ENCODE peak calls at places on chromosomes 3 and 15, in four cellular contexts. E, H, V and T are unnamed samples.

GRCh38 chr3:67605377-67605776 is 49.0 kb downstream of the SUCLG2 start:
- DNase-seq in V (peak; percentile 81), H (peak; percentile 77), E (no peak), T (peak; percentile 77)

GRCh38 chr3:138394156-138394555 is 40.3 kb upstream of the ESYT3 start:
- DNase-seq in H (no peak), E (no peak), V (no peak), T (no peak)

GRCh38 chr3:105359098-105359762 is 7.5 kb upstream of the ALCAM start:
- DNase-seq in V (peak; percentile 86), E (no peak), H (peak; percentile 65), T (peak; percentile 79)

GRCh38 chr3:184505053-184505452 is 56.5 kb upstream of the EPHB3 start:
- DNase-seq in E (peak; percentile 4), H (peak; percentile 5), V (peak; percentile 77), T (no peak)

GRCh38 chr3:67540198-67540894 is 114.1 kb downstream of the SUCLG2 start:
- DNase-seq in V (no peak), H (no peak), E (no peak), T (no peak)

GRCh38 chr3:33942483-33943150 is 144.2 kb downstream of the PDCD6IP start:
- DNase-seq in V (peak; percentile 6), H (no peak), E (no peak), T (no peak)

GRCh38 chr3:193826126-193826795 is 233.3 kb downstream of the OPA1 start:
- DNase-seq in E (no peak), H (peak; percentile 76), V (peak; percentile 80), T (peak; percentile 86)

GRCh38 chr15:68599560-68600071 is 20.8 kb downstream of the CORO2B start:
- DNase-seq in H (peak; percentile 72), V (peak; percentile 85), E (no peak), T (peak; percentile 84)

GRCh38 chr3:102904629-102905028 is 469.8 kb downstream of the ZPLD1 start:
- DNase-seq in H (no peak), E (no peak), V (no peak), T (no peak)

GRCh38 chr15:30885814-30886213 is 17.9 kb upstream of the FAN1 start:
- DNase-seq in V (peak; percentile 14), H (peak; percentile 19), E (no peak), T (peak; percentile 19)

GRCh38 chr3:43231276-43232000 is 54.9 kb upstream of the SNRK start:
- DNase-seq in H (peak; percentile 45), E (no peak), V (no peak), T (peak; percentile 21)

GRCh38 chr3:195105841-195106417 is 165.0 kb downstream of the XXYLT1 start:
- DNase-seq in V (no peak), E (no peak), H (no peak), T (no peak)

GRCh38 chr15:100125627-100126231 is 216.0 kb downstream of the ADAMTS17 start:
- DNase-seq in E (no peak), V (peak; percentile 19), H (peak; percentile 74), T (no peak)

GRCh38 chr3:52299815-52300611 is 12.4 kb downstream of the GLYCTK start:
- DNase-seq in E (no peak), H (peak; percentile 45), V (no peak), T (peak; percentile 14)

GRCh38 chr3:52032702-52033408 is 23.5 kb downstream of the DUSP7 start:
- DNase-seq in V (no peak), E (no peak), H (no peak), T (no peak)

GRCh38 chr3:149621218-149622005 is 36.4 kb downstream of the WWTR1 start:
- DNase-seq in E (peak; percentile 70), H (peak; percentile 80), V (peak; percentile 90), T (peak; percentile 95)

GRCh38 chr3:197613187-197613586 is 57.4 kb upstream of the BDH1 start:
- DNase-seq in H (no peak), V (no peak), E (no peak), T (no peak)

GRCh38 chr3:146929696-146930095 is 324.6 kb upstream of the PLSCR5 start:
- DNase-seq in V (peak; percentile 22), H (no peak), E (no peak), T (peak; percentile 24)

GRCh38 chr15:61890106-61890505 is 170.1 kb downstream of the VPS13C start:
- DNase-seq in E (no peak), V (no peak), H (peak; percentile 23), T (no peak)

GRCh38 chr15:34821907-34822306 is 26.6 kb upstream of the ACTC1 start:
- DNase-seq in E (no peak), H (no peak), V (no peak), T (no peak)

GRCh38 chr3:178083906-178084823 is 452.1 kb upstream of the KCNMB2 start:
- DNase-seq in E (peak; percentile 68), H (peak; percentile 52), V (no peak), T (peak; percentile 25)

GRCh38 chr15:68843425-68844311 is 23.0 kb upstream of the ANP32A start:
- DNase-seq in V (peak; percentile 3), H (peak; percentile 17), E (peak; percentile 57), T (peak; percentile 25)

GRCh38 chr3:102200126-102200525 is 234.7 kb upstream of the ZPLD1 start:
- DNase-seq in E (no peak), H (no peak), V (no peak), T (peak; percentile 38)

GRCh38 chr3:186239321-186239720 is 122.7 kb downstream of the DGKG start:
- DNase-seq in H (no peak), V (no peak), E (no peak), T (peak; percentile 24)

GRCh38 chr3:108175352-108175751 is 46.9 kb downstream of the IFT57 start:
- DNase-seq in E (peak; percentile 34), H (no peak), V (peak; percentile 56), T (peak; percentile 28)

GRCh38 chr3:159852821-159853505 is 135.7 kb upstream of the IL12A start:
- DNase-seq in V (peak; percentile 46), E (peak; percentile 55), H (peak; percentile 58), T (peak; percentile 67)

GRCh38 chr15:58528197-58528870 is 96.5 kb downstream of the LIPC start:
- DNase-seq in H (peak; percentile 82), V (peak; percentile 40), E (no peak), T (no peak)

GRCh38 chr15:66997212-66997611 is 68.2 kb upstream of the SMAD3 start:
- DNase-seq in V (peak; percentile 80), H (peak; percentile 51), E (no peak), T (peak; percentile 75)

GRCh38 chr3:13011369-13012227 is 61.6 kb downstream of the IQSEC1 start:
- DNase-seq in H (no peak), V (no peak), E (peak; percentile 96), T (no peak)

GRCh38 chr3:65338571-65338970 is 650.8 kb upstream of the ADAMTS9 start:
- DNase-seq in E (no peak), V (peak; percentile 35), H (peak; percentile 29), T (no peak)

GRCh38 chr3:187082976-187083375 is 56.3 kb downstream of the RPL39L start:
- DNase-seq in H (no peak), E (no peak), V (no peak), T (no peak)

DNA sequence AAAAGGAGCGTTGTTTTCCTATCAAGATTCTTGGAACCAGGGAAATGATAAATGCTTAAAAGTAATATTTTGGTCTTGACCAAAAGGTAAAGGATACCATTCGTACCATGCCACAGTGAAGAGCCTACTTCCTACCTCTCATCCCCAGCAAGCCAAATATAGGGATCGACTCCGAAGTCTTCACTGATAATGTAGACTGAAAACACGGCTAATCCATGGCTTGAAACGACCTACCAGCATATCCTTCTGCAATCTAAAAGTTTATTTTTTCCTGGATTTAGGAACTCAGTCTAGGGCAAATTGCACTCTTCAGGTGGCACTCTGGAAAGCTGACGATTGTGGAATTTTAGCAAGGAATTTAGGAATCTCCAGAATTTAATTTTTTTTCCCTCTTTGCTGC is 1.9 kb upstream of the SEMA6D start:
- DNase-seq in H (no peak), E (no peak), V (no peak), T (no peak)
- TF ChIP-seq CTCF in H (no peak), E (no peak), V (no peak), T (no peak)

GRCh38 chr3:59713971-59714370 is 664.1 kb upstream of the CFAP20DC start:
- DNase-seq in E (no peak), H (no peak), V (no peak), T (no peak)
- H3K4me3 ChIP-seq in E (no peak overlapping the region), H (no peak overlapping the region), V (no peak overlapping the region), T (no peak overlapping the region)

GRCh38 chr3:45075821-45076625 is 49.9 kb downstream of the CLEC3B start:
- DNase-seq in V (no peak), H (no peak), E (no peak), T (no peak)

GRCh38 chr3:45079715-45080114 is 53.6 kb downstream of the CLEC3B start:
- DNase-seq in V (no peak), H (no peak), E (no peak), T (no peak)

GRCh38 chr3:45080824-45081223 is 54.7 kb downstream of the CLEC3B start:
- DNase-seq in V (no peak), H (no peak), E (no peak), T (no peak)

GRCh38 chr3:45081506-45081905 is 55.4 kb downstream of the CLEC3B start:
- DNase-seq in E (no peak), H (no peak), V (no peak), T (no peak)

DNA sequence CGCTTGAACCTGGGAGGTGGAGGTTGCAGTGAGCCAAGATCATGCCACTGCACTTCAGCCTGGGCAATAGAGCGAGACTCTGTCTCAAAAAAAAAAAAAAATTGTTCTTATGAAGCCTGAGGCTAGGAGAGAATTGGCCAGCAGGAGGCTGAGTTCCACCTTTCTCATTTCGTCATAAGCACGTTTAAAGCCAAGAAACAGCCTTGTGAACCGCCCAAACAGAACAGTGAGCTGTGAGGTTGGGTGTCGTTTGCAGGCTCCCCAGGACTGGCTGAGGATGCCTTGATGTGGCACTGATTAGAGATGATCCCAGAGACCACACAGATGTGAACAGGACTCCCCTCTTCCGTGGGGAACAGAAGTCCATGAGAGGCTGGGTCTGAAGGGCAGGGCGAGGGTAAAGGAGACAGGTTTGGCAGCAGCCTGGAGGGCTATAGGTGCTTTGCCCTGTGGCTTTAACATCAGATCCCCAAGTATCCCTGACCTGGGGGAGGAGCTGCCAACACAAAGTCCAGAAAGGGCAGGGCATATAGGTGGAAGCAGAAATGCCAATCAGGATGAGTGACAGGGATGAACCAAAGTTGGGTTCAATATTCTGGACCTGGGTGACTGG is 52.9 kb downstream of the CLEC3B start:
- DNase-seq in V (peak; percentile 81), E (no peak), H (peak; percentile 67), T (no peak)
- TF ChIP-seq CTCF in V (peak; percentile 36), E (no peak), H (peak; percentile 35), T (peak; percentile 29)

GRCh38 chr3:113055201-113055600 is 64.4 kb downstream of the GTPBP8 start:
- DNase-seq in H (no peak), E (no peak), V (no peak), T (no peak)

GRCh38 chr3:113054552-113054951 is 63.8 kb downstream of the GTPBP8 start:
- DNase-seq in E (no peak), H (peak; percentile 80), V (peak; percentile 90), T (peak; percentile 32)

GRCh38 chr3:113051827-113052226 is 61.0 kb downstream of the GTPBP8 start:
- DNase-seq in V (peak; percentile 29), H (peak; percentile 21), E (no peak), T (peak; percentile 44)

GRCh38 chr3:113053169-113053568 is 62.4 kb downstream of the GTPBP8 start:
- DNase-seq in H (no peak), V (no peak), E (no peak), T (no peak)

DNA sequence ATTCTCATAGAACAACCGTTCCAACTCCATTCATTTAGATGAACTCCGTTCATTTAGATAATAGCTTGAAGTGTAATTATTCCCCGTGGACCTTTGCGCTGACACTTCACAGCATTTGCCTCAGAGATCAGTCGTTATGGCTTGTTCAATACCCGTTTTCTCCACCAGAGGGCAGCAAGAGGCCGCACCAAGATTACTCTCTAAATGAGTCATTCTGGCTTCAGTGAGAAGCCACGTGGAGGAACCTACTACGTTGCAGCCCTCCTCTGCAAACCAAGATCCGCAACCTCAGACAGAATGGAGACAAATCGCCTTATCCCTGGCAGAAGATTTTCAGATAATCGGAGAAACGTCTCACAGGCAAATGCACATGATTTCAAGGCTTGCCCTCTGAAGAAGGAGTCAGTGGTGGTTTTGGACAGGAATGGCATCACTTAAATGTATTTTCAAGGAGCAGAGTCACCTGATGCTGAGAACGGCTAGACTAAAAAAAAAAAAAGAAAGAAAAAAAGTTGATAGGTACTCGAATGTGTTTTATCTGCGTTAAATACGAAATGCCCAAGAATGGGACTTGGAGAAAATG is 60.5 kb downstream of the GTPBP8 start:
- DNase-seq in E (peak; percentile 84), H (peak; percentile 83), V (peak; percentile 85), T (peak; percentile 86)
- H3K4me3 ChIP-seq in E (no peak overlapping the region), H (no peak overlapping the region), V (no peak overlapping the region), T (no peak overlapping the region)